ENCODE peak calls at places on chromosomes 13 and 19, in ten cellular contexts. J, S, Q, E, G, O, K, R, P and I are unnamed samples. For H3K9me3, the result is how much of the 10 kb centered on the place peaks cover.

GRCh38 chr19:16657384-16657783 is 2.6 kb downstream of the SMIM7 start:
- DNase-seq in K (no peak), R (no peak), O (no peak), E (no peak), P (no peak), Q (no peak), S (no peak), J (no peak), G (no peak), I (no peak)

GRCh38 chr19:6753178-6754031 is 13.8 kb downstream of the SH2D3A start:
- DNase-seq in P (peak), S (peak), K (peak), O (peak), J (peak), G (peak), E (no peak), R (peak), Q (peak), I (peak)

GRCh38 chr13:101204270-101205011 is 211.9 kb downstream of the NALCN start:
- DNase-seq in Q (no peak), J (no peak), O (no peak), S (no peak), G (no peak), E (no peak), P (no peak), R (peak), K (no peak), I (no peak)

GRCh38 chr13:63041640-63042414 is 1626.2 kb upstream of the PCDH20 start:
- DNase-seq in J (no peak), P (no peak), S (no peak), K (no peak), E (no peak), G (no peak), R (peak), O (no peak), Q (no peak), I (no peak)

GRCh38 chr19:2795827-2796658 is 10.7 kb downstream of the THOP1 start:
- DNase-seq in G (no peak), J (no peak), Q (no peak), R (no peak), E (no peak), S (no peak), O (no peak), P (no peak), K (no peak), I (no peak)

GRCh38 chr19:31338069-31338767 is 11.0 kb downstream of the TSHZ3 start:
- DNase-seq in S (no peak), O (no peak), K (peak), G (peak), R (peak), P (peak), E (no peak), Q (no peak), J (no peak), I (no peak)

GRCh38 chr19:29812080-29812880 is 489 bp downstream of the CCNE1 start:
- DNase-seq in R (no peak), O (peak), S (peak), J (peak), Q (peak), P (no peak), G (peak), K (no peak), E (no peak), I (peak)

GRCh38 chr19:24046550-24046949 is 40.4 kb upstream of the ZNF254 start:
- DNase-seq in E (no peak), G (no peak), S (no peak), Q (no peak), O (no peak), P (no peak), R (no peak), J (no peak), K (no peak), I (no peak)

GRCh38 chr19:18730885-18731513 is 47.5 kb downstream of the CRTC1 start:
- DNase-seq in P (no peak), K (no peak), Q (no peak), R (no peak), J (no peak), G (no peak), S (no peak), E (no peak), O (no peak), I (no peak)

GRCh38 chr19:14661372-14661924 is 13.2 kb downstream of the ADGRE3 start:
- DNase-seq in E (no peak), Q (no peak), P (no peak), R (no peak), K (no peak), O (no peak), S (no peak), J (no peak), G (no peak), I (no peak)

GRCh38 chr19:7645656-7646425 is 8.9 kb downstream of the STXBP2 start:
- DNase-seq in Q (peak), S (no peak), P (no peak), O (no peak), K (no peak), E (no peak), R (no peak), G (no peak), J (no peak), I (no peak)

GRCh38 chr13:66348745-66349720 is 881.1 kb downstream of the PCDH9 start:
- DNase-seq in K (no peak), Q (no peak), E (no peak), O (no peak), P (no peak), R (no peak), G (no peak), J (no peak), S (no peak), I (no peak)

GRCh38 chr13:110380359-110381028 is 73.4 kb downstream of the COL4A2 start:
- DNase-seq in G (no peak), J (no peak), P (no peak), K (no peak), R (peak), O (no peak), Q (no peak), E (no peak), S (no peak), I (no peak)
- H3K27ac ChIP-seq in G (peak), J (no peak), P (peak), K (no peak), R (peak), O (no peak), Q (no peak), E (no peak), S (no peak), I (no peak)

DNA sequence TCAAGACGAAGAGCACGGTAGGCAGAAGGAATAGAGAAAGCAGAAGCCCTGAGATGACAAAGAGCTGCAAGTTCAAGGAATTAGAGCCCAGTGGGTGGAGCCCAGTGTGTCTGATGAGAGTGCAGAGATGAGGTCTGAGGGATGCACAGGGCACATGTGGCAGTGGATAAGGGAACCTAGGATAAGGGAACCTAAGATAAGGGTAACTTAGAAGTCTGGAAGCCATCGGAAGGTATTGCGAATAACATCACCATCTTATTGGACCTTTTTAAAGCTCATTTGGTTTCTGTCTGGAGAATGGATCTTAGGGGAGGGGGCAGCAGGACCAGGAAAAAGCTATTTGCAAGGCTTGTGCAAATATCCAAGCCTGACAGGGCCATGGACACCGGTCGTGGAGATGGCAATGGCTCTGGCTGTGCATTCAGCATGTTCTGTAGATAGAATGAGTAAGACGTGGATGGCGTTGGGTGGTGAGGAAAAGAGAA is 1.3 kb downstream of the FPR3 start:
- DNase-seq in P (no peak), S (no peak), G (no peak), O (no peak), J (no peak), E (no peak), R (no peak), K (no peak), Q (no peak), I (no peak)
- H3K9me3 ChIP-seq in P (under half), S (under half), G (under half), O (under half), J (under half), E (under half), R (under half), K (under half), Q (under half), I (under half)

GRCh38 chr13:82657471-82657870 is 1224.8 kb downstream of the SLITRK1 start:
- DNase-seq in G (no peak), O (no peak), K (no peak), E (no peak), Q (no peak), S (no peak), J (no peak), R (no peak), P (no peak), I (no peak)

GRCh38 chr13:82654143-82654542 is 1228.1 kb downstream of the SLITRK1 start:
- DNase-seq in E (no peak), Q (no peak), G (no peak), K (no peak), J (no peak), S (no peak), R (no peak), O (no peak), P (no peak), I (no peak)

GRCh38 chr13:82655518-82655855 is 1226.8 kb downstream of the SLITRK1 start:
- DNase-seq in E (no peak), R (peak), O (no peak), Q (no peak), G (no peak), P (no peak), K (no peak), J (no peak), S (no peak), I (no peak)

GRCh38 chr13:82654851-82655517 is 1227.3 kb downstream of the SLITRK1 start:
- DNase-seq in P (peak), E (peak), G (peak), S (no peak), K (no peak), R (peak), Q (peak), O (peak), J (no peak), I (no peak)
- H3K27ac ChIP-seq in P (no peak), E (peak), G (no peak), S (no peak), K (no peak), R (peak), Q (no peak), O (no peak), J (no peak), I (no peak)

DNA sequence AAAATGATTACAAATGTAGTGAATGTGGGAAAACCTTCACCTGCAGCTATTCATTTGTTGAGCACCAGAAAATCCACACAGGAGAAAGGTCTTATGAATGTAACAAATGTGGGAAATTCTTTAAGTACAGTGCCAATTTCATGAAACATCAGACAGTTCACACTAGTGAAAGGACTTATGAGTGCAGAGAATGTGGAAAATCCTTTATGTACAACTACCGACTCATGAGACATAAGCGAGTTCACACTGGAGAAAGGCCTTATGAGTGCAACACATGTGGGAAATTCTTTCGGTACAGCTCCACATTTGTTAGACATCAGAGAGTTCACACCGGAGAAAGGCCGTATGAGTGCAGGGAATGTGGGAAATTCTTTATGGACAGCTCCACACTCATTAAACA is 9.2 kb downstream of the ZNF548 start:
- DNase-seq in K (no peak), R (no peak), S (no peak), O (no peak), E (no peak), J (no peak), G (no peak), P (no peak), Q (no peak), I (no peak)
- H3K9me3 ChIP-seq in K (under half), R (under half), S (under half), O (under half), E (half or more), J (half or more), G (under half), P (under half), Q (under half), I (half or more)